ENCODE peak calls at places on chromosomes 4 and X, in eight cellular contexts. R, V, N, F, T, O, W and U are unnamed samples.
A peak's percentile ranks its signal among the peaks of the same experiment; 100 is the strongest.

GRCh38 chr4:7244766-7245320 is 52.5 kb downstream of the SORCS2 start:
- DNase-seq in N (no peak), W (no peak), V (no peak), T (no peak), F (no peak), O (no peak), R (no peak), U (no peak)

GRCh38 chr4:115110191-115111166 is 2.9 kb downstream of the NDST4 start:
- DNase-seq in W (no peak), F (no peak), T (no peak), N (no peak), O (no peak), V (no peak), R (no peak), U (no peak)

GRCh38 chrX:30635630-30636029 is 17.6 kb upstream of the GK start:
- DNase-seq in R (no peak), T (no peak), W (no peak), F (no peak), O (no peak), V (no peak), N (no peak), U (peak; percentile 18)

GRCh38 chr4:150310159-150310895 is 232.1 kb downstream of the DCLK2 start:
- DNase-seq in O (no peak), V (no peak), W (peak; percentile 9), F (peak; percentile 64), N (no peak), T (no peak), R (no peak), U (no peak)

GRCh38 chrX:22800806-22801205 is 199.0 kb upstream of the DDX53 start:
- DNase-seq in N (no peak), W (peak; percentile 34), V (no peak), F (peak; percentile 0), O (no peak), T (no peak), R (no peak), U (no peak)

GRCh38 chr4:80538276-80538926 is 202.9 kb downstream of the CFAP299 start:
- DNase-seq in O (no peak), N (no peak), W (no peak), R (no peak), V (no peak), F (peak; percentile 17), T (no peak), U (no peak)

GRCh38 chr4:42281324-42282020 is 115.8 kb upstream of the SHISA3 start:
- DNase-seq in F (no peak), T (no peak), V (no peak), O (no peak), R (no peak), N (no peak), W (no peak), U (no peak)

GRCh38 chr4:86233681-86234080 is 126.2 kb downstream of the MAPK10 start:
- DNase-seq in W (no peak), T (no peak), F (peak; percentile 83), O (no peak), N (no peak), V (no peak), R (no peak), U (no peak)

GRCh38 chr4:153936121-153936520 is 147.2 kb upstream of the SFRP2 start:
- DNase-seq in N (no peak), F (no peak), V (no peak), W (no peak), O (no peak), T (no peak), R (no peak), U (no peak)

GRCh38 chr4:155964016-155964891 is 10.6 kb upstream of the CTSO start:
- DNase-seq in F (no peak), N (no peak), O (no peak), W (no peak), R (no peak), V (no peak), T (no peak), U (no peak)

GRCh38 chr4:61532324-61532723 is 332.2 kb downstream of the ADGRL3 start:
- DNase-seq in T (no peak), O (no peak), N (no peak), V (no peak), W (no peak), F (no peak), R (no peak), U (no peak)

GRCh38 chrX:33204889-33205288 is 6.5 kb downstream of the DMD start:
- DNase-seq in R (no peak), F (no peak), T (no peak), N (no peak), O (no peak), V (no peak), W (no peak), U (no peak)

GRCh38 chrX:119266364-119266995 is 30.4 kb downstream of the PGRMC1 start:
- DNase-seq in F (peak; percentile 14), R (no peak), V (no peak), N (no peak), O (no peak), W (peak; percentile 7), T (peak; percentile 9), U (peak; percentile 21)